ENCODE peak calls at places on chromosomes 3 and 15, in four cellular contexts. D is fibroblast of pulmonary artery, T is stomach, C is upper lobe of left lung. H is an unnamed sample.

GRCh38 chr3:64179860-64180259 is 45.4 kb downstream of the PRICKLE2 start:
- DNase-seq in D (no peak), T (no peak), C (no peak), H (no peak)

GRCh38 chr15:70257573-70258220 is 160.0 kb upstream of the TLE3 start:
- DNase-seq in D (no peak), T (no peak), C (peak), H (no peak)

GRCh38 chr3:30523366-30523765 is 83.0 kb upstream of the TGFBR2 start:
- DNase-seq in D (no peak), T (no peak), C (no peak), H (no peak)

GRCh38 chr3:37974121-37974927 is 16.3 kb upstream of the VILL start:
- DNase-seq in D (peak), T (peak), C (peak), H (peak)

GRCh38 chr3:66561374-66561773 is 60.6 kb upstream of the LRIG1 start:
- DNase-seq in D (peak), T (no peak), C (no peak), H (no peak)

GRCh38 chr3:40877651-40878463 is 321.4 kb upstream of the CTNNB1 start:
- DNase-seq in D (peak), T (peak), C (peak), H (peak)

GRCh38 chr15:98503970-98504369 is 144.4 kb upstream of the IGF1R start:
- DNase-seq in D (peak), T (no peak), C (no peak), H (no peak)

GRCh38 chr15:59017459-59017858 is 30.0 kb downstream of the RNF111 start:
- DNase-seq in D (no peak), T (no peak), C (no peak), H (no peak)

GRCh38 chr3:187062526-187063177 is 76.6 kb downstream of the RPL39L start:
- DNase-seq in D (peak), T (no peak), C (no peak), H (peak)

GRCh38 chr3:25654576-25654975 is 10.1 kb downstream of the TOP2B start:
- DNase-seq in D (no peak), T (no peak), C (no peak), H (no peak)

GRCh38 chr3:64977308-64978100 is 289.7 kb upstream of the ADAMTS9 start:
- DNase-seq in D (peak), T (no peak), C (no peak), H (peak)

GRCh38 chr15:62212746-62213145 is 47.7 kb upstream of the C2CD4B start:
- DNase-seq in D (no peak), T (no peak), C (no peak), H (no peak)

GRCh38 chr3:39381432-39381831 is 1.7 kb upstream of the SLC25A38 start:
- DNase-seq in D (no peak), T (no peak), C (no peak), H (no peak)

GRCh38 chr15:49815937-49816336 is 195.1 kb downstream of the DTWD1 start:
- DNase-seq in D (peak), T (no peak), C (no peak), H (peak)

GRCh38 chr3:112010631-112011030 is 11.9 kb downstream of the TAGLN3 start:
- DNase-seq in D (no peak), T (no peak), C (no peak), H (no peak)

GRCh38 chr3:129525341-129525968 is 3.0 kb upstream of the RHO start:
- DNase-seq in D (peak), T (no peak), C (peak), H (peak)

GRCh38 chr3:41426485-41426884 is 227.2 kb downstream of the CTNNB1 start:
- DNase-seq in D (no peak), T (no peak), C (no peak), H (no peak)

GRCh38 chr3:71585891-71586809 is 2.6 kb upstream of the FOXP1 start:
- DNase-seq in D (peak), T (no peak), C (no peak), H (peak)

GRCh38 chr15:79290642-79291275 is 8.2 kb downstream of the ANKRD34C start:
- DNase-seq in D (no peak), T (no peak), C (no peak), H (no peak)

GRCh38 chr3:167253037-167253436 is 127.1 kb downstream of the ZBBX start:
- DNase-seq in D (no peak), T (no peak), C (no peak), H (no peak)

GRCh38 chr3:149376728-149377407 is 581 bp downstream of the TM4SF1 start:
- DNase-seq in D (peak), T (no peak), C (no peak), H (peak)

GRCh38 chr15:101118116-101118515 is 133.7 kb downstream of the CHSY1 start:
- DNase-seq in D (no peak), T (no peak), C (no peak), H (no peak)

GRCh38 chr3:29346828-29347227 is 66.0 kb downstream of the RBMS3 start:
- DNase-seq in D (peak), T (no peak), C (no peak), H (peak)

GRCh38 chr3:66991478-66991877 is 6.6 kb upstream of the KBTBD8 start:
- DNase-seq in D (peak), T (no peak), C (no peak), H (peak)

GRCh38 chr15:58228708-58229107 is 90.5 kb downstream of the AQP9 start:
- DNase-seq in D (peak), T (no peak), C (no peak), H (peak)

GRCh38 chr3:20811631-20812030 is 625.6 kb upstream of the SGO1 start:
- DNase-seq in D (no peak), T (no peak), C (no peak), H (no peak)

GRCh38 chr15:65303687-65304392 is 637 bp upstream of the RNU5B-1 start:
- DNase-seq in D (peak), T (peak), C (peak), H (peak)

GRCh38 chr3:63295806-63296205 is 17.7 kb downstream of the SYNPR start:
- DNase-seq in D (no peak), T (peak), C (no peak), H (no peak)

GRCh38 chr15:66007663-66008262 is 138.5 kb downstream of the RAB11A start:
- DNase-seq in D (no peak), T (no peak), C (no peak), H (no peak)

GRCh38 chr3:101676765-101677435 is at the start of gene ZBTB11:
- DNase-seq in D (peak), T (peak), C (peak), H (peak)

DNA sequence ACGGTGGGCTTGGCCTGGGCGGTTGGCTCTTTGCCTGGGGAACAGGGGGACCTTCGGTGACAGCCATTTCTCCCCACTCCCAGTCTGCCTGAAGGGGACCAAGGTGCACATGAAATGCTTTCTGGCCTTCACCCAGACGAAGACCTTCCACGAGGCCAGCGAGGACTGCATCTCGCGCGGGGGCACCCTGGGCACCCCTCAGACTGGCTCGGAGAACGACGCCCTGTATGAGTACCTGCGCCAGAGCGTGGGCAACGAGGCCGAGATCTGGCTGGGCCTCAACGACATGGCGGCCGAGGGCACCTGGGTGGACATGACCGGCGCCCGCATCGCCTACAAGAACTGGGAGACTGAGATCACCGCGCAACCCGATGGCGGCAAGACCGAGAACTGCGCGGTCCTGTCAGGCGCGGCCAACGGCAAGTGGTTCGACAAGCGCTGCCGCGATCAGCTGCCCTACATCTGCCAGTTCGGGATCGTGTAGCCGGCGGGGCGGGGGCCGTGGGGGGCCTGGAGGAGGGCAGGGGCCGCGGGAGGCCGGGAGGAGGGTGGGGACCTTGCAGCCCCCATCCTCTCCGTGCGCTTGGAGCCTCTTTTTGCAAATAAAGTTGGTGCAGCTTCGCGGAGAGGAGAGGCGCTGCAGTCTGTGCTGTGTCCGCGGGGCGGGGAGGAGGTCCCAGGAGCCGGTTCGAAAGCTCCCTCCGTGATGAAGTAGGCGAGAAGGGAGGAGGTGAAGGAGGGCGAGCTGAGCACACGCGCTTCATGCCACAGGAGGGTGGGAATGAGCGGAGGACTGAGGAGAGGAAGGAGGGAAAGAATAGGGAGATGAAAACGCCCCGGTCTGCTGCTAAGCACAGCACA is 9.6 kb downstream of the CLEC3B start:
- DNase-seq in D (no peak), T (no peak), C (no peak), H (peak)
- H3K4me3 ChIP-seq in D (peak), T (peak), C (peak), H (peak)

GRCh38 chr3:136861890-136862610 is at the start of gene NCK1:
- DNase-seq in D (peak), T (peak), C (peak), H (peak)
- TF ChIP-seq CTCF in D (peak), T (no peak), C (no peak), H (peak)

GRCh38 chr3:158479051-158479450 is 91.9 kb upstream of the MLF1 start:
- DNase-seq in D (no peak), T (no peak), C (no peak), H (no peak)

GRCh38 chr3:158488670-158489069 is 82.3 kb upstream of the MLF1 start:
- DNase-seq in D (no peak), T (no peak), C (no peak), H (no peak)

GRCh38 chr3:158489181-158489580 is 81.8 kb upstream of the MLF1 start:
- DNase-seq in D (no peak), T (no peak), C (no peak), H (no peak)

GRCh38 chr3:158486200-158486599 is 84.8 kb upstream of the MLF1 start:
- DNase-seq in D (no peak), T (no peak), C (no peak), H (no peak)

GRCh38 chr3:158483701-158484100 is 87.3 kb upstream of the MLF1 start:
- DNase-seq in D (no peak), T (no peak), C (no peak), H (no peak)
- H3K4me3 ChIP-seq in D (no peak), T (no peak), C (no peak), H (no peak)

DNA sequence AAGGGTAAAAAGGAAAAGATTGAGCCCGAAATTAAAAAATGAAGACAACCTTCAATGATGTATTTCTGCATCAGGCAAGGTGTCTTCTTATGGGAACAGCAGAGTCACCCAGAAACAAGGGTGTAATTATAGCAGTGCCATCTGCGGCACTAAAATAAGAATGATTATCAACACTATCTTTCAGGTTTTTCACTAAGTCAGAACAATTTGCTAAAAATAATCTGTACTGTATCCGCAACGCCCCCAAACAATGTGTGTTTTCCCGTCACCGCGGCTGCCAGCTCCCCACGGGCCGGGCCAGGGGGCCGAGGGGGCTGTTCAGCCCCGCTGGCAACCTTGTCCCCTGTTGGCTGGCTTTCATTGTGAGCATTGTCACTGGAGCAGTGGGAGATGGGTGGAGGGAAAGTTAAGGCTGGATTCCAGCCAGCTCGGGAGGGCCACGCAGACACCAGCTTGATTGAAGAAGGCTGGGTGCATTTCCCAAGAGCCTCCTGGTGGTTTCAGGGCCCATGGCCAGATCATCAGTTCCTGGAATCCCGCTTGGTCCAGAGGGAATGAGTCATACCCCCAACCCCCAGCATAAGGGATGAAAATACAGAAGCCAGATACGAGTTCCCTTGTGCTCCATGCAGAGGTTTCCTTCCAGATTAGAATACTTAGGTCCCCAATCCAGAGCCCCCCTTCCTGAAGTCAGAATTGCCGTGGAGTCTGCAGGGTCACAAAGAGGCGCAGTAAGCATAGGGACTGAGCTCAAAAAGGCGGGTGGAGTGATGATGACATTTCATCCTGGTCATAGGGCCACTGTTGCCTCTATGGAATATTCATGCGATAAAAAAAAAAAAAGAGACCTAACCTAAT is 90.2 kb upstream of the KLF13 start:
- DNase-seq in D (peak), T (peak), C (peak), H (peak)
- TF ChIP-seq CTCF in D (no peak), T (no peak), C (no peak), H (peak)

GRCh38 chr3:127264292-127264691 is 23.6 kb downstream of the PRR20G start:
- DNase-seq in D (no peak), T (no peak), C (no peak), H (no peak)
- H3K4me3 ChIP-seq in D (no peak), T (no peak), C (no peak), H (no peak)

GRCh38 chr3:85796140-85796539 is 837.4 kb downstream of the CADM2 start:
- DNase-seq in D (no peak), T (no peak), C (no peak), H (no peak)

GRCh38 chr3:85800676-85801075 is 841.9 kb downstream of the CADM2 start:
- DNase-seq in D (no peak), T (no peak), C (no peak), H (no peak)

GRCh38 chr3:85801955-85802354 is 843.2 kb downstream of the CADM2 start:
- DNase-seq in D (peak), T (no peak), C (no peak), H (no peak)
- TF ChIP-seq CTCF in D (no peak), T (peak), C (no peak), H (peak)

DNA sequence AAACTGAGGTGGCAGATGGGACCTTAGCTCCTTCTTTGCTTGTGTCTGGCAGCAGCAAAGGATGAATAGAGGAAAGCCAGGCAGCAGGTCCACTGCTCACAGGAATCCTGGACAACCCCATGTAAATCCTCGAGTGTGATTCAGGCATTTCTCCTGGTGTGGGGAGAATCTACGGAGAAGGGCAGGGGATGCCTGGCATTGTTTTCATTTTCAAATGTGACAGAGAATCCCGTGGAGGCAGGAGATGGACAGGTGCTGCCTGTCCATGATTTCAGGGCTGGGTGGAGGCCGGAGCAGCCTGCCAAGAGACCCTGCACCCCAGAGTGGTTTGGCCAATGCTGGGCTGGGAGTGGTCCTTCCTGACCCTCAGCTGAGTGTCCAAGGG is 1.7 kb downstream of the HRH1 start:
- DNase-seq in D (no peak), T (no peak), C (no peak), H (no peak)
- H3K4me3 ChIP-seq in D (peak), T (no peak), C (peak), H (peak)

GRCh38 chr15:30992465-30992864 is 1.0 kb upstream of the MTMR10 start:
- DNase-seq in D (no peak), T (no peak), C (peak), H (no peak)
- TF ChIP-seq CTCF in D (no peak), T (no peak), C (no peak), H (no peak)

DNA sequence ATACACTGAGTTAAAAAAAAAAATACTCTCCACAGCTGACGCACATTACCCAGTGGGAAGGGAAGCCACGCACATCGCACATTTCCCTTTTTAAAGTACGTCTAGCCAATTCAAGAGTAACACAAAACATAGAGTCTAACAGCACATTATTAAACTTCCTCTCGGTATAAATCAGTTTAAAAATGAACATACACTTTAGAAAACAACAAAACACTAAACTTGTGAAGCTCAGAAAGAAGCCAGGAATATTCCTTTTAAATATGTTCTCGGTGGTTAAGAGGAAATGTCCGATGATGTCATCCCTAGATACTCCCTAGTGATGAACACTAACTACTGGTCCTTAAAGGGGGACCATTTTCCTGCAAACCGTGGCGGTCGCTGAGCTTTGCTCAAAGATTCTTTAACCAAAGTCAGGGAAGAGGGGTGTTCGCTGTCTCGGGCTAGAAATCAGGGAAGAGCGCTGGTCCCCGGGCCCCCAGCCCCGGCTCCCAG is 666 bp downstream of the MYEF2 start:
- DNase-seq in D (peak), T (no peak), C (no peak), H (peak)
- H3K4me3 ChIP-seq in D (peak), T (peak), C (peak), H (peak)